ENCODE peak calls at places on chromosomes 6 and 20, in eight cellular contexts. M is WTC11, B is HepG2, H is foreskin fibroblast, C is GM20000, Q is psoas muscle, G is fibroblast of pulmonary artery, W is transverse colon. R is an unnamed sample.

GRCh38 chr20:44393608-44394519 is 38.4 kb downstream of the HNF4A start:
- DNase-seq in B (no peak), Q (no peak), M (no peak), H (no peak), W (no peak), C (no peak), G (no peak), R (no peak)

GRCh38 chr6:105968230-105968954 is 117.7 kb upstream of the PRDM1 start:
- DNase-seq in B (peak), C (no peak), G (no peak), M (no peak), H (no peak), Q (no peak), W (no peak), R (no peak)

GRCh38 chr6:136604928-136605485 is 54.8 kb upstream of the MAP7 start:
- DNase-seq in C (no peak), M (no peak), B (no peak), H (no peak), G (no peak), W (no peak), Q (no peak), R (no peak)

GRCh38 chr6:81863123-81863522 is 110.6 kb upstream of the TENT5A start:
- DNase-seq in Q (no peak), B (peak), W (no peak), C (no peak), G (no peak), H (no peak), M (no peak), R (no peak)

GRCh38 chr20:60138263-60139127 is 180.3 kb downstream of the CDH26 start:
- DNase-seq in M (no peak), H (no peak), G (peak), B (no peak), W (peak), C (no peak), Q (peak), R (peak)

GRCh38 chr20:5067877-5068276 is 51.9 kb downstream of the PCNA start:
- DNase-seq in G (no peak), B (no peak), H (no peak), W (no peak), Q (no peak), M (no peak), C (no peak), R (no peak)

GRCh38 chr6:46421239-46421638 is 70.0 kb downstream of the RCAN2 start:
- DNase-seq in M (no peak), H (peak), C (no peak), Q (no peak), B (no peak), G (peak), W (no peak), R (no peak)

GRCh38 chr6:121682666-121683065 is 247.2 kb downstream of the GJA1 start:
- DNase-seq in H (no peak), B (no peak), M (no peak), Q (no peak), C (no peak), G (no peak), W (no peak), R (no peak)

GRCh38 chr6:35108309-35108885 is 32.7 kb downstream of the TCP11 start:
- DNase-seq in M (no peak), G (no peak), Q (no peak), B (no peak), H (no peak), W (no peak), C (no peak), R (no peak)

GRCh38 chr6:158835616-158836221 is 16.6 kb upstream of the EZR start:
- DNase-seq in Q (peak), M (peak), C (no peak), W (peak), B (peak), G (peak), H (no peak), R (no peak)

GRCh38 chr6:158758941-158759479 is 60.2 kb downstream of the EZR start:
- DNase-seq in G (no peak), M (no peak), B (no peak), H (no peak), W (no peak), Q (no peak), C (no peak), R (no peak)

GRCh38 chr6:12791371-12791770 is 74.8 kb downstream of the PHACTR1 start:
- DNase-seq in H (peak), W (no peak), Q (no peak), C (no peak), B (no peak), M (no peak), G (no peak), R (no peak)

GRCh38 chr6:37954791-37955190 is 135.3 kb downstream of the ZFAND3 start:
- DNase-seq in C (no peak), M (no peak), G (no peak), H (no peak), W (no peak), B (no peak), Q (no peak), R (no peak)

GRCh38 chr6:48560408-48560807 is 449.4 kb upstream of the PTCHD4 start:
- DNase-seq in G (peak), W (no peak), C (no peak), Q (no peak), H (peak), M (no peak), B (no peak), R (no peak)

GRCh38 chr6:45946887-45947286 is 68.8 kb downstream of the CLIC5 start:
- DNase-seq in C (no peak), H (no peak), Q (no peak), W (no peak), G (peak), B (no peak), M (no peak), R (no peak)

GRCh38 chr6:46940433-46941226 is 18.9 kb upstream of the ADGRF5 start:
- DNase-seq in B (no peak), G (no peak), Q (no peak), M (no peak), H (no peak), C (no peak), W (no peak), R (no peak)

GRCh38 chr6:124963416-124964083 is 1.3 kb downstream of the RNF217 start:
- DNase-seq in Q (peak), C (peak), W (no peak), B (no peak), H (no peak), M (no peak), G (peak), R (peak)
- TF ChIP-seq CTCF in Q (no peak), C (no peak), W (no peak), B (no peak), H (no peak), M (no peak), G (no peak), R (no peak)

DNA sequence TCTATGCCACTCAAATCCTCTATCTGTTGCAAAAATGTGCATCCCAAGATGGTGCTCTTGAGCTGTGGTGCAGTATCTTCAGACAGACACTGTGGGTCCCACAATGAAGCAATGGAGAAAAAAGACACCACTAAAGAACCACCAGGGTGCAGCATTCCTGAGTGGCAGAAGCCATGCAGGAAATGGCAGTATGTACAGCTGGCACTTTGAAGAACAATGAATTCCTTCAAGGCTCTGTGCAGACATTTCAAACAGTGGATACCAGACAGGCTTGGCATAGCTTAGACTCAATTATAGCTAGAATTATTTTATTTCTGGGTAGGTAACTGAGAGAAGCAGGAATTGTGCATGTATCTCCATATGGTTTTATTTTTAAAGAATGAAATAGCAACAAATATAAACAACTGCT is 24.0 kb upstream of the HDAC2 start:
- DNase-seq in C (peak), H (peak), B (peak), W (peak), M (peak), Q (no peak), G (peak), R (peak)
- TF ChIP-seq CTCF in C (peak), H (peak), B (peak), W (peak), M (peak), Q (peak), G (peak), R (peak)

GRCh38 chr20:34072778-34073177 is 39.3 kb downstream of the EIF2S2 start:
- DNase-seq in H (no peak), C (no peak), Q (no peak), G (no peak), M (no peak), B (no peak), W (no peak), R (no peak)

GRCh38 chr20:34074101-34074760 is 37.8 kb downstream of the EIF2S2 start:
- DNase-seq in B (no peak), G (no peak), M (no peak), W (no peak), H (peak), C (no peak), Q (no peak), R (no peak)

GRCh38 chr20:34076952-34077351 is 35.1 kb downstream of the EIF2S2 start:
- DNase-seq in M (no peak), C (no peak), Q (no peak), G (no peak), B (no peak), W (no peak), H (no peak), R (no peak)

GRCh38 chr20:34078540-34078939 is 33.5 kb downstream of the EIF2S2 start:
- DNase-seq in M (no peak), W (no peak), G (no peak), Q (no peak), C (no peak), H (no peak), B (no peak), R (no peak)

DNA sequence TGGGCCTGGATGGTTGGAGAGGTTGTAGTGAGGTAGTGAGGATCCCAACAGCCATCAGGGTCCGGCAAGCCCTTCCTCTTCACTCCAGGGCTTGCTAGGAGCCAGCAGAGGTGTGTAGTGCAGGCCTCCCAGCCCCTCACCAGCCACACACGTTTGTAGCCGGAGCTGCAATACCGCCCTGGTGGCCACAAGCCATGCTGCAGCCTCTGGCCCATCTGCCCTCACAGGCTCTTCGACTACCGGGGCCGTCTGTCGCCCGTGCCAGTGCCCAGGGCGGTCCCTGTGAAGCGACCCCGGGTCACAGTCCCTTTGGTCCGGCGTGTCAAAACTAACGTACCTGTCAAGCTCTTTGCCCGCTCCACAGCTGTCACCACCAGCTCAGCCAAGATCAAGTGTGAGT is 36.4 kb downstream of the EIF2S2 start:
- DNase-seq in M (peak), B (no peak), C (no peak), W (no peak), Q (no peak), G (no peak), H (no peak), R (no peak)
- TF ChIP-seq CTCF in M (no peak), B (no peak), C (no peak), W (no peak), Q (no peak), G (peak), H (no peak), R (no peak)

DNA sequence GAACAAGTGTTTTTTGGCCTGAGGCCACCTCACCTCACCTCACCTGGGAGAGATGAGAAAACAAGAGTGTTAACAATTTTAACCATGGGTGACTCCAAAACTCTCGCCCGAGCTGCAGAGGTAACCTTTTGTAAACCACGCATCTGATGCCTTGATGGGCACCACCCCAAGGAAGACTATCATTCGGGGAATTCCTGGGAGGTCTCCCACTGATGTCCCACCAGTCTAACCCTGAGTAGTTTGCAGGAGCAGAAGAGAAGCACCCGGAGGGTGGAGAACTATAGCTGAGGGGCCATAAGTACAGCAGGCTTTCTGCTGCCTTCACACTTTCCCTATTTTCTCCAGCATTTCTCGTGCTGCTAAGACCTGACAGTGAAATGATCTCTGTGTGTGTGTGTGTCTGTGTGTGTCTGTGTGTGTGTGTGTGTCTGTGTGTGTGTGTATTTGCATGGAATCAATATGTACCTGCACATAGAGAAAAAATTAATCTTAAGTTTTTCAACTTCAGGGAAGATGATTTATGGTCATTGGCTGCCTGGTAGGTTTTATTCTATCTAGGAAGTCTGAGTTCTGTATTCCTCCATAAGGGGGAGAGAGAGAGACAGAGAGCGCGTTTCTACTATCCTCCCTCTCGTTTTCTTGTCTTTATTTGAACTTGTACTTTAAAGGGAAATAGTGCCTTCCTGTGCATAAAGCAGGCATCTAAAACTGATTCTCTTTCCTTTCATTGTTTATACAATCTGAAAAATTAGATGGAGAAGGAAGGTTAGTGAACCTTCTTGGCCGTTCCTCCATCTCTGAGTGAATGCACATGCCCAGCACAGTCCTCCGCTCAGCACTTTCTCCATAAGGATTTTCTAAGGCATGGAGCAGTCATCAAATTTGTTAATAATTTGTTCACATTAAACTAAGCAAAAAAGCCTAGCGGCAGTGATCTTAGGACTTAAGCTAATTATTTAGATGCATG is 75.9 kb downstream of the CAP2 start:
- DNase-seq in C (no peak), W (no peak), H (no peak), B (no peak), G (no peak), M (no peak), Q (no peak), R (no peak)
- TF ChIP-seq CTCF in C (no peak), W (peak), H (no peak), B (no peak), G (peak), M (no peak), Q (peak), R (no peak)

R was measured in GM10248.